ENCODE peak calls at places on chromosomes 16 and 17, in five cellular contexts. I, E, K, J and T are unnamed samples.

GRCh38 chr16:82651921-82652601 is 25.3 kb downstream of the CDH13 start:
- DNase-seq in K (no peak), I (no peak), J (no peak), E (no peak), T (no peak)

GRCh38 chr16:28823291-28823718 is 506 bp downstream of the ATXN2L start:
- DNase-seq in K (no peak), E (no peak), I (no peak), J (no peak), T (no peak)

GRCh38 chr16:12639044-12639443 is 164.6 kb downstream of the CPPED1 start:
- DNase-seq in E (peak), K (no peak), I (peak), J (peak), T (no peak)

GRCh38 chr17:41919165-41919817 is 540 bp upstream of the ACLY start:
- DNase-seq in E (no peak), K (peak), I (peak), J (no peak), T (no peak)

GRCh38 chr17:31052187-31052889 is 42.4 kb upstream of the NF1 start:
- DNase-seq in I (peak), E (peak), J (peak), K (peak), T (peak)

GRCh38 chr17:81641825-81642489 is 5.0 kb downstream of the TSPAN10 start:
- DNase-seq in K (no peak), E (peak), I (no peak), J (no peak), T (peak)

GRCh38 chr17:37476431-37477130 is 13.1 kb upstream of the DUSP14 start:
- DNase-seq in I (peak), J (no peak), K (no peak), E (peak), T (no peak)

GRCh38 chr16:66551362-66551761 is 1.0 kb upstream of the CKLF start:
- DNase-seq in J (peak), K (peak), E (peak), I (peak), T (peak)

GRCh38 chr16:11422381-11423314 is 77.4 kb downstream of the RMI2 start:
- DNase-seq in E (no peak), K (no peak), J (no peak), I (no peak), T (no peak)

GRCh38 chr17:73952498-73953205 is 250.8 kb upstream of the RPL38 start:
- DNase-seq in J (peak), I (no peak), E (no peak), K (no peak), T (peak)

GRCh38 chr17:14149751-14150150 is 80.4 kb downstream of the COX10 start:
- DNase-seq in J (no peak), K (no peak), E (no peak), I (no peak), T (no peak)

GRCh38 chr17:14143678-14144077 is 74.4 kb downstream of the COX10 start:
- DNase-seq in J (no peak), E (peak), K (no peak), I (no peak), T (no peak)

GRCh38 chr17:14138649-14139048 is 69.3 kb downstream of the COX10 start:
- DNase-seq in J (no peak), K (no peak), I (peak), E (no peak), T (no peak)

GRCh38 chr17:14144513-14144912 is 75.2 kb downstream of the COX10 start:
- DNase-seq in I (no peak), K (no peak), E (peak), J (no peak), T (no peak)
- TF ChIP-seq RAD21 in I (no peak), K (no peak), E (no peak), J (no peak), T (no peak)

DNA sequence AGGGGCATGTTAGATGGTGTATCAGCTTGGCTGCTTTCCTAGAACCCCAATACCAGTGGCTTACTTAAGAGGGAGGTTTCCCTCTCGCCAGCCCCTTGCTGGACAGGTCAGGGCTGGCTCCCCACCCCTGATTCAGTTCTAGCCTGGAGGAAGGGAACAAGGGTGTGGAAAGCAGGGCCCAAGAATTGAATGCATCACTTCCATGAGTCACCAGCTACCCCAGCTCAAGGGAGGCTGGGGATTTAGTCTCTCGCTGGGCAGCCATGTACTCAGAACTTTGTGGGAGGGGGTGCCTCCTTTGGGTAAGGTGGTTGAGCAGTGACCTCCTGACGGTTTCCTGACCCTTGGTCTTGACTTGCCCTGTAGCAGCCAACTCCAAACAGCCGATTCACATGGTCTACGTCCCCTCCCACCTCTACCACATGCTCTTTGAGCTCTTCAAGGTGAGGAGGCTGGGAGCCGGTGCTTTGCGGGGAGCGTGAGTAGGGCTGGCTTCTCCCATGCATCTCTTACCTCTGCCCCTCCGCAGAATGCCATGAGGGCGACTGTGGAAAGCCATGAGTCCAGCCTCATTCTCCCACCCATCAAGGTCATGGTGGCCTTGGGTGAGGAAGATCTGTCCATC is 12.8 kb downstream of the PDK2 start:
- DNase-seq in I (no peak), K (no peak), E (peak), J (no peak), T (no peak)
- TF ChIP-seq RAD21 in I (no peak), K (no peak), E (no peak), J (no peak), T (no peak)

DNA sequence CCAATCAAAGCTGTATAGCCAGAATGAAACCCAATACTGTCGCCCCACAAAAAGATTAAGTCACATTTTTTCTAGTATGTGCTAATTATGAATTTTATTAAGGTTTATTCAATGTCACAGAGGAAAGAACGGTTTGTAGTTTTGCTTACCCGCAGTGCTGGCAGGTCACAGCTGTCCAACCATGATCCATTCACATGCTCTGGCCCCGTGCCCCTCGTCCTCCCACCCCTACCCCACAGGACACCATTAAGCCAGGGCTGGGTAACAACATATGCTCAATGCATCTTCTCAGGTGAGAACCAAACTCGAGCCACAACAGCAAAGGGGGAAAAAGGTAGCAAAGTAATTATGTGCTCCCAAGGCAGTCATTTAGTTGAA is 589 bp upstream of the FBF1 start:
- DNase-seq in K (no peak), J (no peak), E (no peak), I (no peak), T (no peak)
- TF ChIP-seq RAD21 in K (no peak), J (no peak), E (no peak), I (no peak), T (no peak)

GRCh38 chr16:31177136-31177535 is 2.8 kb upstream of the FUS start:
- DNase-seq in I (no peak), E (peak), K (no peak), J (no peak), T (no peak)
- TF ChIP-seq RAD21 in I (no peak), E (no peak), K (no peak), J (no peak), T (no peak)

GRCh38 chr16:5386989-5387388 is 289.4 kb upstream of the EEF2KMT start:
- DNase-seq in J (no peak), I (no peak), K (no peak), E (no peak), T (no peak)
- TF ChIP-seq RAD21 in J (no peak), I (no peak), K (no peak), E (no peak), T (no peak)